ENCODE peak calls at places on chromosomes 7 and 10, in ten cellular contexts. One of them, this sample, is unnamed.

GRCh38 chr10:14683246-14683645 is 91.5 kb downstream of the FAM107B start:
- DNase-seq in kidney tubule cell: no peak
- DNase-seq in astrocyte of the cerebellum: no peak
- DNase-seq in NCI-H1417: no peak
- DNase-seq in GM13976: no peak
- DNase-seq in T follicular helper cell: no peak
- DNase-seq in bronchial epithelial cell: no peak
- DNase-seq in natural killer cell treated with Interleukin-12 subunit alpha and Interleukin-12 subunit beta and Interleukin-15 and Interleukin-18, amount 100 ng/mL, for 72 hours: no peak
- DNase-seq in T-helper 2 cell: no peak
- DNase-seq in GOT3: no peak
- DNase-seq in this sample: no peak

GRCh38 chr7:102978280-102978679 is 65.5 kb downstream of the LRRC17 start:
- DNase-seq in kidney tubule cell: peak
- DNase-seq in astrocyte of the cerebellum: peak
- DNase-seq in NCI-H1417: no peak
- DNase-seq in GM13976: no peak
- DNase-seq in T follicular helper cell: no peak
- DNase-seq in bronchial epithelial cell: peak
- DNase-seq in natural killer cell treated with Interleukin-12 subunit alpha and Interleukin-12 subunit beta and Interleukin-15 and Interleukin-18, amount 100 ng/mL, for 72 hours: no peak
- DNase-seq in T-helper 2 cell: no peak
- DNase-seq in GOT3: no peak
- DNase-seq in this sample: peak

GRCh38 chr7:138226001-138226476 is 149.8 kb downstream of the AKR1D1 start:
- DNase-seq in kidney tubule cell: peak
- DNase-seq in astrocyte of the cerebellum: peak
- DNase-seq in NCI-H1417: no peak
- DNase-seq in GM13976: no peak
- DNase-seq in T follicular helper cell: no peak
- DNase-seq in bronchial epithelial cell: no peak
- DNase-seq in natural killer cell treated with Interleukin-12 subunit alpha and Interleukin-12 subunit beta and Interleukin-15 and Interleukin-18, amount 100 ng/mL, for 72 hours: no peak
- DNase-seq in T-helper 2 cell: no peak
- DNase-seq in GOT3: no peak
- DNase-seq in this sample: no peak

GRCh38 chr10:97553575-97554100 is 18.9 kb upstream of the ANKRD2 start:
- DNase-seq in kidney tubule cell: peak
- DNase-seq in astrocyte of the cerebellum: peak
- DNase-seq in NCI-H1417: peak
- DNase-seq in GM13976: peak
- DNase-seq in T follicular helper cell: peak
- DNase-seq in bronchial epithelial cell: peak
- DNase-seq in natural killer cell treated with Interleukin-12 subunit alpha and Interleukin-12 subunit beta and Interleukin-15 and Interleukin-18, amount 100 ng/mL, for 72 hours: no peak
- DNase-seq in T-helper 2 cell: peak
- DNase-seq in GOT3: no peak
- DNase-seq in this sample: no peak

GRCh38 chr10:27344568-27345454 is 104.2 kb upstream of the ACBD5 start:
- DNase-seq in kidney tubule cell: no peak
- DNase-seq in astrocyte of the cerebellum: no peak
- DNase-seq in NCI-H1417: no peak
- DNase-seq in GM13976: no peak
- DNase-seq in T follicular helper cell: no peak
- DNase-seq in bronchial epithelial cell: no peak
- DNase-seq in natural killer cell treated with Interleukin-12 subunit alpha and Interleukin-12 subunit beta and Interleukin-15 and Interleukin-18, amount 100 ng/mL, for 72 hours: no peak
- DNase-seq in T-helper 2 cell: no peak
- DNase-seq in GOT3: no peak
- DNase-seq in this sample: no peak

GRCh38 chr7:130940907-130941306 is 206.9 kb upstream of the KLF14 start:
- DNase-seq in kidney tubule cell: peak
- DNase-seq in astrocyte of the cerebellum: no peak
- DNase-seq in NCI-H1417: no peak
- DNase-seq in GM13976: no peak
- DNase-seq in T follicular helper cell: no peak
- DNase-seq in bronchial epithelial cell: no peak
- DNase-seq in natural killer cell treated with Interleukin-12 subunit alpha and Interleukin-12 subunit beta and Interleukin-15 and Interleukin-18, amount 100 ng/mL, for 72 hours: no peak
- DNase-seq in T-helper 2 cell: no peak
- DNase-seq in GOT3: no peak
- DNase-seq in this sample: no peak

GRCh38 chr7:117212969-117213877 is 109.6 kb downstream of the WNT2 start:
- DNase-seq in kidney tubule cell: peak
- DNase-seq in astrocyte of the cerebellum: peak
- DNase-seq in NCI-H1417: peak
- DNase-seq in GM13976: peak
- DNase-seq in T follicular helper cell: peak
- DNase-seq in bronchial epithelial cell: peak
- DNase-seq in natural killer cell treated with Interleukin-12 subunit alpha and Interleukin-12 subunit beta and Interleukin-15 and Interleukin-18, amount 100 ng/mL, for 72 hours: no peak
- DNase-seq in T-helper 2 cell: no peak
- DNase-seq in GOT3: no peak
- DNase-seq in this sample: no peak

GRCh38 chr7:157404845-157405481 is 68.2 kb downstream of the DNAJB6 start:
- DNase-seq in kidney tubule cell: peak
- DNase-seq in astrocyte of the cerebellum: no peak
- DNase-seq in NCI-H1417: no peak
- DNase-seq in GM13976: no peak
- DNase-seq in T follicular helper cell: no peak
- DNase-seq in bronchial epithelial cell: peak
- DNase-seq in natural killer cell treated with Interleukin-12 subunit alpha and Interleukin-12 subunit beta and Interleukin-15 and Interleukin-18, amount 100 ng/mL, for 72 hours: no peak
- DNase-seq in T-helper 2 cell: no peak
- DNase-seq in GOT3: no peak
- DNase-seq in this sample: no peak

GRCh38 chr7:5595545-5596045 is 172.0 kb upstream of the TNRC18 start:
- DNase-seq in kidney tubule cell: peak
- DNase-seq in astrocyte of the cerebellum: no peak
- DNase-seq in NCI-H1417: no peak
- DNase-seq in GM13976: no peak
- DNase-seq in T follicular helper cell: no peak
- DNase-seq in bronchial epithelial cell: peak
- DNase-seq in natural killer cell treated with Interleukin-12 subunit alpha and Interleukin-12 subunit beta and Interleukin-15 and Interleukin-18, amount 100 ng/mL, for 72 hours: no peak
- DNase-seq in T-helper 2 cell: no peak
- DNase-seq in GOT3: peak
- DNase-seq in this sample: peak

GRCh38 chr7:65927489-65928448 is 54.2 kb downstream of the GUSB start:
- DNase-seq in kidney tubule cell: no peak
- DNase-seq in astrocyte of the cerebellum: no peak
- DNase-seq in NCI-H1417: no peak
- DNase-seq in GM13976: no peak
- DNase-seq in T follicular helper cell: no peak
- DNase-seq in bronchial epithelial cell: no peak
- DNase-seq in natural killer cell treated with Interleukin-12 subunit alpha and Interleukin-12 subunit beta and Interleukin-15 and Interleukin-18, amount 100 ng/mL, for 72 hours: no peak
- DNase-seq in T-helper 2 cell: no peak
- DNase-seq in GOT3: no peak
- DNase-seq in this sample: no peak

GRCh38 chr7:121620206-121620605 is 224.1 kb upstream of the FAM3C start:
- DNase-seq in kidney tubule cell: no peak
- DNase-seq in astrocyte of the cerebellum: no peak
- DNase-seq in NCI-H1417: no peak
- DNase-seq in GM13976: no peak
- DNase-seq in T follicular helper cell: no peak
- DNase-seq in bronchial epithelial cell: no peak
- DNase-seq in natural killer cell treated with Interleukin-12 subunit alpha and Interleukin-12 subunit beta and Interleukin-15 and Interleukin-18, amount 100 ng/mL, for 72 hours: no peak
- DNase-seq in T-helper 2 cell: no peak
- DNase-seq in GOT3: no peak
- DNase-seq in this sample: no peak

GRCh38 chr7:26078437-26079362 is 73.3 kb upstream of the NFE2L3 start:
- DNase-seq in kidney tubule cell: peak
- DNase-seq in astrocyte of the cerebellum: no peak
- DNase-seq in NCI-H1417: peak
- DNase-seq in GM13976: peak
- DNase-seq in T follicular helper cell: peak
- DNase-seq in bronchial epithelial cell: peak
- DNase-seq in natural killer cell treated with Interleukin-12 subunit alpha and Interleukin-12 subunit beta and Interleukin-15 and Interleukin-18, amount 100 ng/mL, for 72 hours: no peak
- DNase-seq in T-helper 2 cell: peak
- DNase-seq in GOT3: peak
- DNase-seq in this sample: no peak

GRCh38 chr10:21993360-21994001 is 10.0 kb downstream of the DNAJC1 start:
- DNase-seq in kidney tubule cell: peak
- DNase-seq in astrocyte of the cerebellum: no peak
- DNase-seq in NCI-H1417: no peak
- DNase-seq in GM13976: peak
- DNase-seq in T follicular helper cell: no peak
- DNase-seq in bronchial epithelial cell: no peak
- DNase-seq in natural killer cell treated with Interleukin-12 subunit alpha and Interleukin-12 subunit beta and Interleukin-15 and Interleukin-18, amount 100 ng/mL, for 72 hours: no peak
- DNase-seq in T-helper 2 cell: peak
- DNase-seq in GOT3: no peak
- DNase-seq in this sample: no peak

GRCh38 chr7:91054374-91054773 is 209.9 kb upstream of the FZD1 start:
- DNase-seq in kidney tubule cell: no peak
- DNase-seq in astrocyte of the cerebellum: no peak
- DNase-seq in NCI-H1417: no peak
- DNase-seq in GM13976: no peak
- DNase-seq in T follicular helper cell: no peak
- DNase-seq in bronchial epithelial cell: no peak
- DNase-seq in natural killer cell treated with Interleukin-12 subunit alpha and Interleukin-12 subunit beta and Interleukin-15 and Interleukin-18, amount 100 ng/mL, for 72 hours: no peak
- DNase-seq in T-helper 2 cell: no peak
- DNase-seq in GOT3: no peak
- DNase-seq in this sample: no peak

GRCh38 chr7:4738711-4739527 is 36.5 kb upstream of the AP5Z1 start:
- DNase-seq in kidney tubule cell: peak
- DNase-seq in astrocyte of the cerebellum: peak
- DNase-seq in NCI-H1417: no peak
- DNase-seq in GM13976: no peak
- DNase-seq in T follicular helper cell: no peak
- DNase-seq in bronchial epithelial cell: peak
- DNase-seq in natural killer cell treated with Interleukin-12 subunit alpha and Interleukin-12 subunit beta and Interleukin-15 and Interleukin-18, amount 100 ng/mL, for 72 hours: no peak
- DNase-seq in T-helper 2 cell: no peak
- DNase-seq in GOT3: no peak
- DNase-seq in this sample: no peak

GRCh38 chr10:71696635-71697326 is 22.8 kb downstream of the C10orf105 start:
- DNase-seq in kidney tubule cell: peak
- DNase-seq in astrocyte of the cerebellum: no peak
- DNase-seq in NCI-H1417: peak
- DNase-seq in GM13976: peak
- DNase-seq in T follicular helper cell: peak
- DNase-seq in bronchial epithelial cell: peak
- DNase-seq in natural killer cell treated with Interleukin-12 subunit alpha and Interleukin-12 subunit beta and Interleukin-15 and Interleukin-18, amount 100 ng/mL, for 72 hours: no peak
- DNase-seq in T-helper 2 cell: peak
- DNase-seq in GOT3: no peak
- DNase-seq in this sample: no peak

GRCh38 chr7:83484266-83484665 is 164.7 kb downstream of the SEMA3E start:
- DNase-seq in kidney tubule cell: peak
- DNase-seq in astrocyte of the cerebellum: no peak
- DNase-seq in NCI-H1417: no peak
- DNase-seq in GM13976: no peak
- DNase-seq in T follicular helper cell: no peak
- DNase-seq in bronchial epithelial cell: peak
- DNase-seq in natural killer cell treated with Interleukin-12 subunit alpha and Interleukin-12 subunit beta and Interleukin-15 and Interleukin-18, amount 100 ng/mL, for 72 hours: no peak
- DNase-seq in T-helper 2 cell: no peak
- DNase-seq in GOT3: no peak
- DNase-seq in this sample: no peak

GRCh38 chr7:7099584-7100014 is 82.7 kb upstream of the C1GALT1 start:
- DNase-seq in kidney tubule cell: peak
- DNase-seq in astrocyte of the cerebellum: peak
- DNase-seq in NCI-H1417: peak
- DNase-seq in GM13976: no peak
- DNase-seq in T follicular helper cell: no peak
- DNase-seq in bronchial epithelial cell: peak
- DNase-seq in natural killer cell treated with Interleukin-12 subunit alpha and Interleukin-12 subunit beta and Interleukin-15 and Interleukin-18, amount 100 ng/mL, for 72 hours: no peak
- DNase-seq in T-helper 2 cell: no peak
- DNase-seq in GOT3: peak
- DNase-seq in this sample: peak

GRCh38 chr10:113169111-113169510 is 219.1 kb downstream of the TCF7L2 start:
- DNase-seq in kidney tubule cell: no peak
- DNase-seq in astrocyte of the cerebellum: no peak
- DNase-seq in NCI-H1417: no peak
- DNase-seq in GM13976: no peak
- DNase-seq in T follicular helper cell: no peak
- DNase-seq in bronchial epithelial cell: no peak
- DNase-seq in natural killer cell treated with Interleukin-12 subunit alpha and Interleukin-12 subunit beta and Interleukin-15 and Interleukin-18, amount 100 ng/mL, for 72 hours: no peak
- DNase-seq in T-helper 2 cell: no peak
- DNase-seq in GOT3: no peak
- DNase-seq in this sample: no peak

GRCh38 chr10:25753776-25754175 is 180.3 kb upstream of the MYO3A start:
- DNase-seq in kidney tubule cell: peak
- DNase-seq in astrocyte of the cerebellum: peak
- DNase-seq in NCI-H1417: no peak
- DNase-seq in GM13976: no peak
- DNase-seq in T follicular helper cell: no peak
- DNase-seq in bronchial epithelial cell: peak
- DNase-seq in natural killer cell treated with Interleukin-12 subunit alpha and Interleukin-12 subunit beta and Interleukin-15 and Interleukin-18, amount 100 ng/mL, for 72 hours: no peak
- DNase-seq in T-helper 2 cell: no peak
- DNase-seq in GOT3: peak
- DNase-seq in this sample: no peak

GRCh38 chr7:70856889-70857511 is 274.9 kb upstream of the GALNT17 start:
- DNase-seq in kidney tubule cell: peak
- DNase-seq in astrocyte of the cerebellum: peak
- DNase-seq in NCI-H1417: peak
- DNase-seq in GM13976: peak
- DNase-seq in T follicular helper cell: peak
- DNase-seq in bronchial epithelial cell: peak
- DNase-seq in natural killer cell treated with Interleukin-12 subunit alpha and Interleukin-12 subunit beta and Interleukin-15 and Interleukin-18, amount 100 ng/mL, for 72 hours: peak
- DNase-seq in T-helper 2 cell: no peak
- DNase-seq in GOT3: no peak
- DNase-seq in this sample: peak

GRCh38 chr10:22309180-22310000 is 6.8 kb upstream of the COMMD3 start:
- DNase-seq in kidney tubule cell: no peak
- DNase-seq in astrocyte of the cerebellum: no peak
- DNase-seq in NCI-H1417: no peak
- DNase-seq in GM13976: no peak
- DNase-seq in T follicular helper cell: no peak
- DNase-seq in bronchial epithelial cell: no peak
- DNase-seq in natural killer cell treated with Interleukin-12 subunit alpha and Interleukin-12 subunit beta and Interleukin-15 and Interleukin-18, amount 100 ng/mL, for 72 hours: no peak
- DNase-seq in T-helper 2 cell: no peak
- DNase-seq in GOT3: no peak
- DNase-seq in this sample: no peak

GRCh38 chr7:117322741-117323584 is at the start of gene WNT2:
- DNase-seq in kidney tubule cell: peak
- DNase-seq in astrocyte of the cerebellum: no peak
- DNase-seq in NCI-H1417: no peak
- DNase-seq in GM13976: peak
- DNase-seq in T follicular helper cell: no peak
- DNase-seq in bronchial epithelial cell: no peak
- DNase-seq in natural killer cell treated with Interleukin-12 subunit alpha and Interleukin-12 subunit beta and Interleukin-15 and Interleukin-18, amount 100 ng/mL, for 72 hours: no peak
- DNase-seq in T-helper 2 cell: no peak
- DNase-seq in GOT3: no peak
- DNase-seq in this sample: no peak

GRCh38 chr10:114393482-114393881 is 10.8 kb downstream of the AFAP1L2 start:
- DNase-seq in kidney tubule cell: peak
- DNase-seq in astrocyte of the cerebellum: no peak
- DNase-seq in NCI-H1417: peak
- DNase-seq in GM13976: no peak
- DNase-seq in T follicular helper cell: no peak
- DNase-seq in bronchial epithelial cell: peak
- DNase-seq in natural killer cell treated with Interleukin-12 subunit alpha and Interleukin-12 subunit beta and Interleukin-15 and Interleukin-18, amount 100 ng/mL, for 72 hours: no peak
- DNase-seq in T-helper 2 cell: no peak
- DNase-seq in GOT3: no peak
- DNase-seq in this sample: no peak

GRCh38 chr10:71266147-71266917 is 52.7 kb upstream of the SLC29A3 start:
- DNase-seq in kidney tubule cell: no peak
- DNase-seq in astrocyte of the cerebellum: no peak
- DNase-seq in NCI-H1417: peak
- DNase-seq in GM13976: no peak
- DNase-seq in T follicular helper cell: no peak
- DNase-seq in bronchial epithelial cell: peak
- DNase-seq in natural killer cell treated with Interleukin-12 subunit alpha and Interleukin-12 subunit beta and Interleukin-15 and Interleukin-18, amount 100 ng/mL, for 72 hours: no peak
- DNase-seq in T-helper 2 cell: no peak
- DNase-seq in GOT3: peak
- DNase-seq in this sample: no peak

GRCh38 chr10:110355181-110355831 is 50.6 kb upstream of the SMNDC1 start:
- DNase-seq in kidney tubule cell: no peak
- DNase-seq in astrocyte of the cerebellum: no peak
- DNase-seq in NCI-H1417: no peak
- DNase-seq in GM13976: peak
- DNase-seq in T follicular helper cell: no peak
- DNase-seq in bronchial epithelial cell: no peak
- DNase-seq in natural killer cell treated with Interleukin-12 subunit alpha and Interleukin-12 subunit beta and Interleukin-15 and Interleukin-18, amount 100 ng/mL, for 72 hours: no peak
- DNase-seq in T-helper 2 cell: no peak
- DNase-seq in GOT3: no peak
- DNase-seq in this sample: no peak

GRCh38 chr7:47574473-47575328 is 7.2 kb downstream of the TNS3 start:
- DNase-seq in kidney tubule cell: peak
- DNase-seq in astrocyte of the cerebellum: no peak
- DNase-seq in NCI-H1417: no peak
- DNase-seq in GM13976: no peak
- DNase-seq in T follicular helper cell: no peak
- DNase-seq in bronchial epithelial cell: peak
- DNase-seq in natural killer cell treated with Interleukin-12 subunit alpha and Interleukin-12 subunit beta and Interleukin-15 and Interleukin-18, amount 100 ng/mL, for 72 hours: no peak
- DNase-seq in T-helper 2 cell: no peak
- DNase-seq in GOT3: no peak
- DNase-seq in this sample: no peak

GRCh38 chr7:15836041-15836440 is 149.6 kb upstream of the MEOX2 start:
- DNase-seq in kidney tubule cell: peak
- DNase-seq in astrocyte of the cerebellum: no peak
- DNase-seq in NCI-H1417: no peak
- DNase-seq in GM13976: no peak
- DNase-seq in T follicular helper cell: no peak
- DNase-seq in bronchial epithelial cell: no peak
- DNase-seq in natural killer cell treated with Interleukin-12 subunit alpha and Interleukin-12 subunit beta and Interleukin-15 and Interleukin-18, amount 100 ng/mL, for 72 hours: no peak
- DNase-seq in T-helper 2 cell: no peak
- DNase-seq in GOT3: no peak
- DNase-seq in this sample: no peak

This sample was measured in HS-27A.